ENCODE peak calls at places on chromosomes 5 and 9, in ten cellular contexts. S is fibroblast of lung, O is K562, D is hepatocyte, K is keratinocyte, J is endothelial cell of umbilical vein, B is mesendoderm, Y is PC-9, U is GM23338, Z is neural progenitor cell. M is an unnamed sample.
A peak's percentile ranks its signal among the peaks of the same experiment; 100 is the strongest.

GRCh38 chr9:91682806-91683205 is 259.2 kb upstream of the NFIL3 start:
- DNase-seq in O (no peak), K (no peak), B (no peak), J (no peak), D (peak; percentile 30), S (peak; percentile 23), Z (no peak), Y (no peak), U (no peak), M (no peak)

GRCh38 chr9:16680965-16681658 is 189.4 kb downstream of the BNC2 start:
- DNase-seq in U (no peak), D (peak; percentile 22), Z (no peak), B (no peak), S (peak; percentile 79), K (no peak), O (no peak), Y (no peak), J (peak; percentile 75), M (no peak)

GRCh38 chr9:89470239-89470638 is 27.7 kb downstream of the SEMA4D start:
- DNase-seq in K (no peak), O (no peak), Z (no peak), D (no peak), Y (no peak), U (peak; percentile 40), S (no peak), J (no peak), B (no peak), M (peak; percentile 13)

GRCh38 chr5:65832152-65832551 is 94.2 kb upstream of the ERBIN start:
- DNase-seq in Z (no peak), O (no peak), J (no peak), S (no peak), U (no peak), K (no peak), Y (no peak), D (no peak), B (no peak), M (no peak)

GRCh38 chr5:159819671-159820411 is 96.4 kb upstream of the ADRA1B start:
- DNase-seq in K (no peak), B (no peak), Z (no peak), Y (peak; percentile 38), U (no peak), J (no peak), D (peak; percentile 42), S (no peak), O (no peak), M (no peak)

GRCh38 chr9:129752915-129753724 is at the start of gene PTGES:
- DNase-seq in J (peak; percentile 47), S (peak; percentile 83), K (no peak), O (peak; percentile 91), B (peak; percentile 74), Z (peak; percentile 79), U (peak; percentile 61), Y (peak; percentile 94), D (peak; percentile 94), M (no peak)

GRCh38 chr9:114429488-114429887 is 41.7 kb upstream of the AKNA start:
- DNase-seq in U (no peak), O (no peak), K (no peak), Y (no peak), S (no peak), J (no peak), Z (no peak), D (no peak), B (no peak), M (no peak)

GRCh38 chr5:127785098-127785927 is 82.1 kb downstream of the CCDC192 start:
- DNase-seq in O (no peak), K (peak; percentile 25), S (peak; percentile 97), Y (no peak), U (no peak), Z (no peak), J (no peak), B (no peak), D (peak; percentile 7), M (no peak)

GRCh38 chr9:27053369-27054057 is 48.0 kb upstream of the LRRC19 start:
- DNase-seq in U (no peak), B (no peak), K (no peak), O (no peak), D (no peak), J (peak; percentile 98), Z (no peak), Y (no peak), S (peak; percentile 34), M (no peak)

GRCh38 chr5:168005093-168005492 is 286.4 kb upstream of the WWC1 start:
- DNase-seq in Y (no peak), D (no peak), B (no peak), Z (no peak), S (no peak), U (no peak), O (no peak), K (no peak), J (no peak), M (no peak)

GRCh38 chr5:95530441-95530840 is 24.3 kb downstream of the SKIC3 start:
- DNase-seq in J (no peak), S (peak; percentile 91), Z (no peak), O (no peak), U (peak; percentile 13), B (no peak), D (peak; percentile 15), K (no peak), Y (no peak), M (no peak)
- H3K79me2 ChIP-seq in J (peaks cover 8% of the 10 kb centered on the region), S (no peaks in the 10 kb centered on the region), Z (no peaks in the 10 kb centered on the region), O (no peaks in the 10 kb centered on the region), U (no peaks in the 10 kb centered on the region), B (no peaks in the 10 kb centered on the region), D (no peaks in the 10 kb centered on the region), K (peaks cover 2% of the 10 kb centered on the region), Y (no peaks in the 10 kb centered on the region), M (no peaks in the 10 kb centered on the region)

DNA sequence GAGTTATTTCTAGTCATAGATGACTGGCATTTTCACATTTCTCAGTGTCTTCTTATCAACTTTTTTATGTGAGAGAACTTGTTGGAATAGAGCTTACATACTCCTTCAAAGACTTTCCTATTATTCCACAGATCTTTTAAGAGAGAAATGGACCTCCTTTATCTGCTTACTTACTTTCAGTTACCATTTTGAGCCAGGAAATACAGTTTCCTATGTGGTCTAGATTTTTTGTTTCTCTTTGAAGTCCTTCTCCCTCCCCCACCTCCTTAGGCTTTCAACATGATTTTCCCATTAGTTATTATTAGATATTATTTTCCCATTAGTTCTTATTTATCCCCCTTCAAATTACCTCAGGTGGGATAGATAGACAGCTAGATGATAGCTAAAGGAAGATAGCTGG is 289.1 kb upstream of the ITGA1 start:
- DNase-seq in O (no peak), U (no peak), Y (no peak), Z (no peak), B (no peak), D (no peak), J (no peak), S (no peak), K (no peak), M (no peak)
- H3K36me3 ChIP-seq in O (no peaks in the 10 kb centered on the region), U (no peaks in the 10 kb centered on the region), Y (no peaks in the 10 kb centered on the region), Z (no peaks in the 10 kb centered on the region), B (no peaks in the 10 kb centered on the region), D (no peaks in the 10 kb centered on the region), J (no peaks in the 10 kb centered on the region), S (no peaks in the 10 kb centered on the region), K (no peaks in the 10 kb centered on the region), M (no peaks in the 10 kb centered on the region)

GRCh38 chr5:36876965-36877666 is 547 bp downstream of the NIPBL start:
- DNase-seq in U (peak; percentile 71), B (peak; percentile 82), Y (peak; percentile 69), S (peak; percentile 67), J (peak; percentile 72), K (no peak), O (peak; percentile 72), Z (peak; percentile 87), D (peak; percentile 76), M (peak; percentile 78)

GRCh38 chr5:36875789-36876388 is 680 bp upstream of the NIPBL start:
- DNase-seq in S (peak; percentile 80), D (peak; percentile 92), U (peak; percentile 73), Y (peak; percentile 92), K (no peak), B (peak; percentile 85), Z (peak; percentile 90), O (peak; percentile 74), J (peak; percentile 85), M (peak; percentile 87)

GRCh38 chr5:36875051-36875788 is 1.3 kb upstream of the NIPBL start:
- DNase-seq in K (no peak), S (peak; percentile 63), O (peak; percentile 39), B (peak; percentile 78), J (peak; percentile 67), D (peak; percentile 65), Z (peak; percentile 72), U (peak; percentile 62), Y (peak; percentile 66), M (peak; percentile 63)

GRCh38 chr5:36877667-36878420 is 1.3 kb downstream of the NIPBL start:
- DNase-seq in B (peak; percentile 53), U (peak; percentile 31), Z (peak; percentile 16), J (peak; percentile 59), Y (no peak), S (peak; percentile 56), O (no peak), K (no peak), D (no peak), M (peak; percentile 54)

DNA sequence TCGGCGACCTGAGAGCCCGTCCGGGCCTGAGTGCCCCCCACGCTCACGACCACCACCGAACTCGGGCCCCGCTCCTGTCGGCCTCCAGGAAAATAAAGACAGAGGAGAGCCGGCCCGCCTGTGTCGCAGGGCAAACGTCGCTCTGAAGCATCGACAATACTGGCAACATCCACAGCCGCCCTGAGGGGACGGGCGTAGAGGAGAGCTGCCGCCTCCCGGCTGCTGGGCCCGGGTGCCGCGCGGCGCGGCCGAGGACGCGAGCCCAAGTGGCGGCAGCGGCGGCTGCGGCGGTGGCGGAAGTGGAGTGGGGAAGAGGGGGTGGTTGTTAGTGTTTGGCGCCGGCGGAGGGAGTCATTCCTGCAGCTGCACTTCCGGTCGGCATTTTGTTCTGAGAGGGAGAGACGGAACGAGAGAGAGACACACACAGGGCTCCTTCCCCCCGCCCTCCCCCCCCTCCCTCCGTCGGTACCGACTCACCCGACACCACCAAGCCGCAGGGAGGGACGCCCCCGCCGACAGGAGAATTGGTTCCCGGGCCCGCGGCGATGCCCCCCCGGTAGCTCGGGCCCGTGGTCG is at the start of gene NIPBL:
- DNase-seq in U (peak; percentile 97), S (peak; percentile 94), O (peak; percentile 89), Z (peak; percentile 94), D (peak; percentile 96), B (peak; percentile 97), K (peak; percentile 52), Y (peak; percentile 95), J (peak; percentile 88), M (peak; percentile 93)
- H3K79me2 ChIP-seq in U (peaks cover 86% of the 10 kb centered on the region), S (peaks cover 94% of the 10 kb centered on the region), O (peaks cover 99% of the 10 kb centered on the region), Z (peaks cover 100% of the 10 kb centered on the region), D (peaks cover 91% of the 10 kb centered on the region), B (peaks cover 39% of the 10 kb centered on the region), K (peaks cover 95% of the 10 kb centered on the region), Y (peaks cover 91% of the 10 kb centered on the region), J (peaks cover 90% of the 10 kb centered on the region), M (peaks cover 96% of the 10 kb centered on the region)

DNA sequence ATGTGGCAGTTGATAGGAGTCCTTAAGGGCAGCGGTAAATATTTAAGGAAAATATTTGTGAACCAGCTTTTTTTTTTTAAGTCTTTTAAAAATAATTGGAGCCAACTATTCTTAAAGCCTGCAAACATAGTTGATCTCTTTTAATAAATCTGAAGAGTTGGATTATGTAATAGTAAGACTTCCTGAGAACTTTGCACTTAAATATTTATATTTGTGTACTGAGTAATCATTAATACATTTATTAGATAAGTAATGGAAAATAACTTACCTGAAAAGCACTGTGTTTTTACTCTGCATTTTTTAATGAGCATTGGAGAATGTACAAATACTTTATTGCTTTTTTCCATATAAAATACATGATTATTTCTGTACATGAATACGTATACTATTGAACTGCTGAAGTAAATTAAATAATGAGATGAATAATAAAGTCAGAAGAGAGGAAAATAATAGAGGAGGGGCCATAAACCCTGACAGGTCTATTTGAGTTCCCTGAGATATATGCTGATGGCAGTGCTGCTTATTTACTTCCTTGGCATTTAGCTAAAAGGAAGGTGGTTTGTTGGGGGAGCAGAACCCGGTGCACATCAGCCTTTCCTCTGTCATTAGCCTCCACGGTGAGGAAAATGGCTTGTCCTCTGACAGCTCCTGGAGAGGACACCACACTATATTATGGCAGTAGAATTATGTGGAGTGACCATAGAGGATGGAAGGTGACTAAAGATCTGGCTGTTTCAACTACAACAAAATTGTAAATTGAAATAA is 148.0 kb downstream of the ZSWIM6 start:
- DNase-seq in U (no peak), K (no peak), Y (no peak), S (no peak), O (no peak), Z (no peak), D (no peak), B (no peak), J (no peak), M (no peak)
- H3K36me3 ChIP-seq in U (no peaks in the 10 kb centered on the region), K (peaks cover 2% of the 10 kb centered on the region), Y (no peaks in the 10 kb centered on the region), S (no peaks in the 10 kb centered on the region), O (no peaks in the 10 kb centered on the region), Z (no peaks in the 10 kb centered on the region), D (no peaks in the 10 kb centered on the region), B (no peaks in the 10 kb centered on the region), J (peaks cover 3% of the 10 kb centered on the region), M (no peaks in the 10 kb centered on the region)

M was measured in OCI-LY7.